ENCODE peak calls at places on chromosomes 2 and 18, in eight cellular contexts. D is foreskin fibroblast, H is A549, T is activated T-cell treated with anti-CD3 and anti-CD28 coated beads for 1 hour, R is RPMI8226, X is ELF-1, A is fibroblast of the conjunctiva, E is mesendoderm. S is an unnamed sample.

GRCh38 chr2:187541086-187542085 is 12.8 kb downstream of the TFPI start:
- DNase-seq in D (peak), H (no peak), T (no peak), R (no peak), X (no peak), A (peak), E (no peak), S (no peak)

GRCh38 chr2:202376460-202377307 is 557 bp downstream of the BMPR2 start:
- DNase-seq in D (no peak), H (no peak), T (peak), R (peak), X (peak), A (no peak), E (peak), S (no peak)

GRCh38 chr2:127387655-127388422 is at the start of gene MAP3K2:
- DNase-seq in D (peak), H (peak), T (peak), R (peak), X (peak), A (peak), E (peak), S (peak)

GRCh38 chr18:10085405-10085804 is 171.6 kb downstream of the VAPA start:
- DNase-seq in D (peak), H (no peak), T (no peak), R (no peak), X (no peak), A (no peak), E (no peak), S (no peak)

GRCh38 chr2:233814063-233814435 is 35.9 kb downstream of the MROH2A start:
- DNase-seq in D (no peak), H (peak), T (no peak), R (no peak), X (peak), A (no peak), E (peak), S (no peak)

GRCh38 chr2:42386684-42387083 is 25.7 kb upstream of the COX7A2L start:
- DNase-seq in D (peak), H (peak), T (no peak), R (no peak), X (no peak), A (no peak), E (no peak), S (no peak)

GRCh38 chr2:66571873-66572272 is 136.9 kb downstream of the MEIS1 start:
- DNase-seq in D (peak), H (no peak), T (no peak), R (no peak), X (no peak), A (no peak), E (peak), S (no peak)

GRCh38 chr2:103402944-103403343 is 641.1 kb downstream of the TMEM182 start:
- DNase-seq in D (no peak), H (no peak), T (no peak), R (no peak), X (no peak), A (no peak), E (peak), S (no peak)

S was measured in D721Med.